ENCODE peak calls at places on chromosomes 1 and 21, in ten cellular contexts. P is SK-N-SH, G is HFF-Myc, B is tibial artery, W is osteocyte, A is fibroblast of lung, H is dorsolateral prefrontal cortex, L is kidney, O is cardiac muscle cell, I is transverse colon. E is an unnamed sample.

GRCh38 chr1:156652131-156652991 is 10.4 kb downstream of the BCAN start:
- DNase-seq in A (peak; percentile 44), L (peak; percentile 44), B (no peak), P (no peak), O (peak; percentile 90), W (no peak), I (no peak), H (no peak), G (no peak), E (no peak)

GRCh38 chr1:92408825-92409224 is 77.9 kb downstream of the GFI1 start:
- DNase-seq in G (no peak), O (no peak), B (no peak), H (no peak), A (no peak), L (no peak), W (no peak), I (no peak), P (no peak), E (no peak)

GRCh38 chr21:21973806-21974205 is 975.6 kb downstream of the NCAM2 start:
- DNase-seq in O (peak; percentile 3), A (peak; percentile 5), I (no peak), W (no peak), G (no peak), B (no peak), L (no peak), P (no peak), H (no peak), E (no peak)

GRCh38 chr1:202163281-202164270 is 3.2 kb upstream of the PTPN7 start:
- DNase-seq in P (no peak), W (no peak), O (no peak), G (no peak), B (no peak), A (no peak), I (no peak), H (no peak), L (peak; percentile 74), E (no peak)

GRCh38 chr1:29470087-29470787 is 233.9 kb downstream of the PTPRU start:
- DNase-seq in P (peak; percentile 76), L (no peak), B (peak; percentile 53), W (no peak), G (no peak), A (no peak), H (no peak), O (no peak), I (no peak), E (peak; percentile 37)

GRCh38 chr1:42529724-42530161 is 66.7 kb downstream of the CCDC30 start:
- DNase-seq in H (no peak), B (no peak), A (peak; percentile 14), G (no peak), I (peak; percentile 7), W (no peak), O (no peak), L (no peak), P (no peak), E (no peak)

GRCh38 chr1:61131716-61132115 is 49.4 kb downstream of the NFIA start:
- DNase-seq in I (no peak), L (no peak), P (peak; percentile 20), A (peak; percentile 68), H (no peak), W (no peak), O (no peak), B (no peak), G (peak; percentile 30), E (no peak)

GRCh38 chr1:223411309-223411708 is 18.1 kb downstream of the CCDC185 start:
- DNase-seq in W (no peak), I (no peak), L (no peak), A (peak; percentile 88), O (no peak), H (no peak), B (no peak), P (no peak), G (no peak), E (no peak)

GRCh38 chr1:1921901-1922753 is 3.0 kb upstream of the TMEM52 start:
- DNase-seq in P (no peak), O (no peak), W (no peak), L (peak; percentile 59), B (no peak), I (peak; percentile 8), A (no peak), H (no peak), G (no peak), E (no peak)

DNA sequence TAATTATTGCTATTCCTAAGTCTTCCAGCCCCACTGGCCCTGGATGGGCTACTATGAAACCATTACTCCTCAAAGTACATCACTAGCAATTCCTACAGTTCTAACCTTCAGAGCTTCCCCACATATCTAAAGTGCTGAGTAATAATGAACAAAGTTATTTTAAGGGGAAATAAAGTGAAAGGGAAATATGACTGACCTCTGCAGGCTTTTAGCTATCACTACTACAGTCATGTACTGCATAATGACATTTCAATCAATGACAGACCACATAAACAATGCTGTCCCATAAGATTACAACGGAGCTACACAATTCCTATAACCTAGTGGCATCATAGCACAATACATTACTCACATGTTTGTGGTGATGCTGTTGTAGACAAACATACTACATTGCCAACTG is 32.5 kb upstream of the ASPM start:
- DNase-seq in I (no peak), L (no peak), G (no peak), B (no peak), H (no peak), P (no peak), W (no peak), O (no peak), A (peak; percentile 68), E (no peak)
- TF ChIP-seq CTCF in I (no peak), L (no peak), G (no peak), B (no peak), H (no peak), P (peak; percentile 49), W (peak; percentile 17), O (peak; percentile 44), A (peak; percentile 18), E (no peak)

GRCh38 chr1:40182956-40183710 is 21.9 kb downstream of the RLF start:
- DNase-seq in P (no peak), L (no peak), O (peak; percentile 38), B (no peak), G (no peak), I (no peak), W (no peak), H (no peak), A (peak; percentile 58), E (no peak)
- TF ChIP-seq CTCF in P (peak; percentile 59), L (peak; percentile 17), O (peak; percentile 56), B (no peak), G (peak; percentile 46), I (no peak), W (peak; percentile 49), H (peak; percentile 26), A (peak; percentile 59), E (peak; percentile 41)

GRCh38 chr1:232211149-232211548 is 418.8 kb downstream of the SIPA1L2 start:
- DNase-seq in G (no peak), O (no peak), P (peak; percentile 21), I (no peak), A (no peak), B (no peak), H (no peak), L (no peak), W (peak; percentile 63), E (no peak)
- TF ChIP-seq CTCF in G (peak; percentile 49), O (peak; percentile 28), P (peak; percentile 41), I (no peak), A (peak; percentile 43), B (no peak), H (no peak), L (no peak), W (peak; percentile 34), E (peak; percentile 23)

GRCh38 chr1:36472656-36473055 is 8.5 kb upstream of the MRPS15 start:
- DNase-seq in H (no peak), L (no peak), W (no peak), G (no peak), O (no peak), B (no peak), I (no peak), A (no peak), P (no peak), E (no peak)

GRCh38 chr1:36476945-36477344 is 5.8 kb downstream of the CSF3R start:
- DNase-seq in B (no peak), P (no peak), L (no peak), H (no peak), G (no peak), I (no peak), A (no peak), O (no peak), W (no peak), E (peak; percentile 59)

GRCh38 chr1:36479505-36480051 is 3.1 kb downstream of the CSF3R start:
- DNase-seq in W (no peak), P (no peak), B (no peak), I (no peak), O (no peak), L (no peak), G (no peak), A (no peak), H (no peak), E (no peak)

GRCh38 chr1:36475341-36475740 is 7.4 kb downstream of the CSF3R start:
- DNase-seq in B (no peak), P (peak; percentile 83), L (no peak), G (no peak), O (no peak), H (no peak), A (no peak), W (no peak), I (no peak), E (no peak)

GRCh38 chr1:36475910-36476604 is 6.7 kb downstream of the CSF3R start:
- DNase-seq in A (no peak), P (peak; percentile 62), O (no peak), B (no peak), L (no peak), G (no peak), H (no peak), W (no peak), I (no peak), E (peak; percentile 70)
- TF ChIP-seq CTCF in A (no peak), P (no peak), O (no peak), B (no peak), L (no peak), G (no peak), H (no peak), W (no peak), I (no peak), E (no peak)

GRCh38 chr1:11735854-11736745 is at the start of gene AGTRAP:
- DNase-seq in L (peak; percentile 99), W (peak; percentile 97), B (peak; percentile 98), O (peak; percentile 95), P (peak; percentile 95), H (peak; percentile 98), G (peak; percentile 70), A (peak; percentile 91), I (peak; percentile 96), E (peak; percentile 77)
- TF ChIP-seq CTCF in L (no peak), W (no peak), B (no peak), O (no peak), P (no peak), H (no peak), G (no peak), A (peak; percentile 4), I (peak; percentile 9), E (no peak)